ENCODE peak calls at places on chromosomes 4 and X, in five cellular contexts. V is ascending aorta, C is DND-41, X is endothelial cell of umbilical vein, U is right lobe of liver. O is an unnamed sample.

GRCh38 chrX:13911581-13911980 is 94.7 kb upstream of the GPM6B start:
- DNase-seq in X (no peak), C (no peak), V (no peak), U (no peak), O (no peak)

GRCh38 chr4:89254847-89255246 is 52.8 kb downstream of the GPRIN3 start:
- DNase-seq in U (peak), V (no peak), C (peak), X (peak), O (no peak)

GRCh38 chr4:180437601-180438000 is 1805.6 kb upstream of the TENM3 start:
- DNase-seq in U (no peak), V (no peak), X (no peak), C (no peak), O (no peak)

GRCh38 chrX:75181721-75182120 is 25.6 kb upstream of the ABCB7 start:
- DNase-seq in X (no peak), C (no peak), V (no peak), U (no peak), O (no peak)

GRCh38 chr4:1347410-1347864 is 429 bp downstream of the UVSSA start:
- DNase-seq in C (no peak), X (peak), V (peak), U (peak), O (peak)

GRCh38 chr4:63090641-63091040 is 1318.6 kb downstream of the TECRL start:
- DNase-seq in X (no peak), V (no peak), U (no peak), C (no peak), O (no peak)

GRCh38 chr4:73019462-73020047 is 50.0 kb downstream of the COX18 start:
- DNase-seq in C (peak), U (no peak), X (peak), V (no peak), O (no peak)

GRCh38 chr4:95949136-95949765 is 109.4 kb downstream of the PDHA2 start:
- DNase-seq in C (no peak), U (no peak), X (no peak), V (no peak), O (no peak)

GRCh38 chr4:41696131-41696530 is 52.4 kb downstream of the PHOX2B start:
- DNase-seq in X (no peak), U (no peak), C (no peak), V (no peak), O (no peak)

GRCh38 chr4:65893957-65894755 is 223.9 kb upstream of the EPHA5 start:
- DNase-seq in V (no peak), X (no peak), C (no peak), U (no peak), O (no peak)

GRCh38 chr4:122914292-122914904 is 8.0 kb downstream of the NUDT6 start:
- DNase-seq in C (no peak), V (no peak), U (no peak), X (peak), O (no peak)

GRCh38 chrX:14361430-14361829 is 167.9 kb upstream of the GLRA2 start:
- DNase-seq in U (no peak), X (no peak), V (no peak), C (no peak), O (no peak)

GRCh38 chrX:2710041-2710471 is 19.0 kb downstream of the CD99 start:
- DNase-seq in U (no peak), C (peak), V (no peak), X (peak), O (no peak)
- H3K27ac ChIP-seq in U (no peak), C (peak), V (no peak), X (peak), O (no peak)

GRCh38 chr4:168557658-168558057 is 60.8 kb downstream of the PALLD start:
- DNase-seq in V (no peak), C (no peak), X (no peak), U (no peak), O (no peak)

GRCh38 chr4:168560184-168560834 is 63.5 kb downstream of the PALLD start:
- DNase-seq in C (no peak), X (peak), V (no peak), U (no peak), O (no peak)

GRCh38 chr4:168560835-168561210 is 64.0 kb downstream of the PALLD start:
- DNase-seq in U (no peak), X (peak), C (no peak), V (no peak), O (no peak)

GRCh38 chr4:168555437-168555836 is 58.6 kb downstream of the PALLD start:
- DNase-seq in C (no peak), U (no peak), V (no peak), X (no peak), O (no peak)

DNA sequence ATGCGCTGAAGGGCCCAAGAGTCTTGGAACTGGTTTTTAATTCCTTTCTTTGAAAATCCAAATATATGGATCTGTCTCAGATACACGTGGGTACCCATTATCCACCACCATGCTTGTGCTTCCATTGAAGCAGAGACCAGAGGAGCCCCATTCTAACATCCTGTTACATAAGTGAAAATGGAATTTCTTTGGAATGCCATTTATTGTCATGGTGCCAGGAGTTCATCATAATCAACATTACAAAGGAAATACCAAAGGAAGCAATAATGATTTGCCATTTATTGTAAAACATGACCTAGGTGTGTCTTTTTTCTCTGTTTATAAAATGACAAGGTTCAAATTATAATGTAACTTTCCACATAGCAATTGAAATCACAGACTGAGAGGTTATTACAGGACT is 61.7 kb downstream of the PALLD start:
- DNase-seq in U (no peak), V (no peak), X (peak), C (no peak), O (no peak)
- H3K27ac ChIP-seq in U (no peak), V (no peak), X (peak), C (no peak), O (no peak)

GRCh38 chr4:10371869-10372471 is 85.3 kb downstream of the ZNF518B start:
- DNase-seq in V (no peak), C (peak), U (no peak), X (no peak), O (no peak)
- H3K27ac ChIP-seq in V (no peak), C (no peak), U (no peak), X (no peak), O (no peak)

GRCh38 chrX:47648376-47648775 is 2.0 kb downstream of the ELK1 start:
- DNase-seq in X (no peak), U (no peak), V (no peak), C (peak), O (no peak)

GRCh38 chrX:47649781-47650163 is 591 bp downstream of the ELK1 start:
- DNase-seq in U (no peak), V (no peak), X (no peak), C (no peak), O (no peak)

GRCh38 chrX:47650164-47651042 is at the start of gene ELK1:
- DNase-seq in X (peak), V (peak), C (peak), U (peak), O (peak)

GRCh38 chrX:47649302-47649701 is 1.1 kb downstream of the ELK1 start:
- DNase-seq in C (no peak), U (no peak), X (no peak), V (no peak), O (no peak)

GRCh38 chrX:47651043-47651905 is 911 bp upstream of the ELK1 start:
- DNase-seq in X (no peak), V (no peak), U (no peak), C (no peak), O (no peak)
- H3K27ac ChIP-seq in X (no peak), V (peak), U (peak), C (peak), O (peak)

GRCh38 chrX:108299704-108300103 is 138.5 kb downstream of the COL4A6 start:
- DNase-seq in U (no peak), X (no peak), V (no peak), C (no peak), O (no peak)
- H3K27ac ChIP-seq in U (no peak), X (no peak), V (no peak), C (no peak), O (no peak)

DNA sequence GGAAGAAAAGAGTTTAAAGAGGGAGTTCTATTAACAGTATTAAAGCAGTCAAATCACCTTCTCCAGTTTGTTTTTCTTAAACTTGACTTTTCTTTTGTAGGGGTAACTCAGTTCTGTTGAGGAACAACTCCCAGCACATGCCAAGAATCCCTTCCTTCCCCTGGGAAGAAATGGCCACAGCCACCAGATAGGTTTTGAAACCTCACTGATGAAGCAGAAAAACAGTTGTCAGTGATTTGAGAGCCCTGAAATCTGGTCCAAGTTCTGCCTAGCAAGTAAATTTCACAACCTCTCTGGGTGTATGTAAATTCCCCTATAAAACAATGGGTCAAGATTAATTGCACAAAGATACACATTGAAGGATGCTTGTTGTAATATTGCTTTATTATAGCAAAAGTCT is 167.1 kb downstream of the DHX15 start:
- DNase-seq in U (no peak), C (no peak), V (no peak), X (no peak), O (no peak)
- H3K27ac ChIP-seq in U (no peak), C (no peak), V (no peak), X (no peak), O (no peak)

GRCh38 chrX:10157032-10157341 is 212 bp downstream of the CLCN4 start:
- DNase-seq in X (no peak), U (no peak), V (no peak), C (no peak), O (no peak)
- H3K27ac ChIP-seq in X (peak), U (peak), V (no peak), C (no peak), O (peak)

DNA sequence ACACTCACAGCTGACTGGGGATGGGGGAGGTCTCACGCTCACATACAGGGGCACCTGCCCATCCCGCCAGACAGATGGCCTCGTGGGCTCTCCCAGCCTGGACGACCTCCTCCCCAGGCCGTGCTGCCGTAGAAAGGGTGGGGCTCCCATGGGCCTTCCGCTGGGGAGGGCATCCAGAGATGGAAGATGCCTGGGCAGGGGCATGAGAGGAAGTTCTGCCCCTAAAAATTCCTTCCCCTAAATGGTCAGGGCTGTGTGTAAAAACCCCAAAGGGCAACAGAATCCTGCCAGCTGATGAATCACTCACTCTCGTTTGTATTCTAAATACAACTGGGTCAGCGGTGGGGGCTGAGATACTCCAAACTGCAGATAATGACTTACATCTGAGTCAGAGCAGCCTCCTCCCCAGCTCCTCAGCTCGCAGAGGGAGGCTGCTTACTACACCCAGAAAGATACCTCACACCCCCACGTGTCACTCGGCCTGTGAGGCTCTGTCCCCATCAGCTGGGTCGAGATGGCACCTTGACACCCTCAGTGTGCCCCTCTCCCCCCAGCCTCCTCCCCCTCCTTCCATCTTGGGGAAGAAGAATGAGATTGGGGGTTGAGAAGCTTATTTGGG is 10.1 kb downstream of the WDR1 start:
- DNase-seq in C (no peak), V (peak), U (no peak), X (peak), O (peak)
- H3K27ac ChIP-seq in C (no peak), V (peak), U (no peak), X (peak), O (peak)

DNA sequence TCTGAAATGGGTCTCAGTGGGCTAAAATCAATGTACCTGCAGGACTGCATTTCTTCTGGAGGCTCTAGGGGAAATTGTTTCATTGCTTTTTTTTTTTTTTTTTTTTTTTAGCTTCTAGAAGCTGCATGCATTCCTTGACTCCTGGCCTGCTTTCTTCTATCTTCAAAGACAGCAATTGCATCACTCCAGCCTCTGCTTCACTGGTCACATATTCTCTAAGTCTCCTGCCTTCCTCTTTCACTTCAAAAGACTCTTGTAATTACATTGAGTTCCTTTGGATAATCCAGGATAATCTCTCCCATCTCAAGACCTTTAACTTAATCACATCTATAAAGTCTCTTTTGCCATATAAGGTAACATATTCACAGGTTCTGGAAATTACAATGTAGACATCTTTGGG is 11.3 kb upstream of the PCYT1B start:
- DNase-seq in C (no peak), U (no peak), X (no peak), V (no peak), O (no peak)
- H3K27ac ChIP-seq in C (no peak), U (no peak), X (no peak), V (no peak), O (no peak)

O was measured in heart right ventricle.